ENCODE peak calls at places on chromosomes 6 and 20, in nine cellular contexts. K is COR-L47, R is gastrocnemius medialis, C is left lung, G is cardiac muscle cell, W is non-pigmented ciliary epithelial cell, T is osteocyte, X is mammary epithelial cell, Q is NCI-H748 treated with DMSO at 0.1 percent for 48 hours. P is an unnamed sample.

GRCh38 chr6:157173756-157174155 is 149.6 kb downstream of the TMEM242 start:
- DNase-seq in X (no peak), T (no peak), K (no peak), Q (no peak), G (no peak), W (no peak), C (no peak), R (no peak), P (no peak)

GRCh38 chr6:14728396-14729024 is 517.4 kb upstream of the JARID2 start:
- DNase-seq in R (no peak), K (no peak), W (no peak), X (peak; percentile 29), T (no peak), G (peak; percentile 82), C (no peak), Q (no peak), P (no peak)

GRCh38 chr6:41596096-41596685 is 42.1 kb upstream of the MDFI start:
- DNase-seq in Q (no peak), T (no peak), X (no peak), R (no peak), W (no peak), C (no peak), K (no peak), G (no peak), P (no peak)

GRCh38 chr6:124903797-124904196 is 58.4 kb upstream of the RNF217 start:
- DNase-seq in X (peak; percentile 26), T (no peak), G (no peak), K (no peak), C (no peak), W (no peak), R (no peak), Q (no peak), P (no peak)

GRCh38 chr6:166097914-166098522 is 69.6 kb downstream of the TBXT start:
- DNase-seq in Q (peak; percentile 11), C (peak; percentile 88), K (no peak), X (peak; percentile 6), W (peak; percentile 43), G (peak; percentile 89), R (peak; percentile 14), T (peak; percentile 94), P (peak; percentile 36)

GRCh38 chr6:27374824-27375612 is 13.5 kb upstream of the ZNF391 start:
- DNase-seq in K (peak; percentile 68), C (peak; percentile 88), Q (peak; percentile 91), G (peak; percentile 80), R (peak; percentile 59), T (no peak), W (no peak), X (peak; percentile 89), P (peak; percentile 11)

GRCh38 chr20:32968833-32969241 is 35.4 kb downstream of the SUN5 start:
- DNase-seq in T (peak; percentile 73), C (no peak), X (no peak), Q (no peak), W (no peak), R (no peak), K (no peak), G (peak; percentile 32), P (no peak)

GRCh38 chr6:169241688-169242350 is 11.8 kb downstream of the THBS2 start:
- DNase-seq in X (no peak), T (peak; percentile 82), Q (no peak), G (no peak), K (no peak), C (no peak), R (no peak), W (no peak), P (no peak)

GRCh38 chr6:31776961-31777666 is at the start of gene VWA7:
- DNase-seq in G (peak; percentile 88), K (peak; percentile 60), X (peak; percentile 91), Q (peak; percentile 46), R (peak; percentile 45), C (peak; percentile 93), T (no peak), W (no peak), P (peak; percentile 19)

GRCh38 chr20:6178537-6178936 is 55.7 kb upstream of the FERMT1 start:
- DNase-seq in X (peak; percentile 32), T (no peak), K (peak; percentile 45), R (no peak), C (no peak), G (peak; percentile 70), Q (peak; percentile 73), W (no peak), P (peak; percentile 41)

GRCh38 chr20:38230253-38230551 is 30.3 kb downstream of the KIAA1755 start:
- DNase-seq in T (no peak), R (no peak), G (no peak), Q (no peak), X (no peak), K (no peak), C (no peak), W (no peak), P (no peak)

GRCh38 chr20:35600176-35600995 is 15.2 kb upstream of the SPAG4 start:
- DNase-seq in X (no peak), W (no peak), G (no peak), T (no peak), Q (no peak), R (no peak), C (no peak), K (no peak), P (no peak)

GRCh38 chr20:46192376-46192944 is 74.3 kb downstream of the CD40 start:
- DNase-seq in G (no peak), W (no peak), K (no peak), X (no peak), C (no peak), T (no peak), R (no peak), Q (no peak), P (no peak)

GRCh38 chr6:31663087-31663960 is 1.5 kb downstream of the GPANK1 start:
- DNase-seq in W (no peak), X (peak; percentile 14), K (no peak), C (no peak), Q (no peak), R (no peak), G (peak; percentile 20), T (no peak), P (no peak)

GRCh38 chr20:16485406-16485805 is 87.8 kb downstream of the KIF16B start:
- DNase-seq in K (no peak), W (no peak), C (no peak), X (no peak), G (no peak), Q (no peak), T (no peak), R (no peak), P (no peak)

GRCh38 chr6:156650896-156651295 is 126.3 kb upstream of the ARID1B start:
- DNase-seq in T (no peak), X (no peak), W (no peak), G (no peak), Q (no peak), C (no peak), K (no peak), R (no peak), P (no peak)

GRCh38 chr20:37319120-37319717 is 26.7 kb upstream of the SRC start:
- DNase-seq in R (no peak), G (no peak), K (no peak), X (no peak), Q (no peak), W (peak; percentile 73), C (no peak), T (no peak), P (no peak)

P was measured in NCI-H1092 treated with DMSO at 0.1 percent for 48 hours.